ENCODE peak calls at places on chromosomes 7 and 10, in six cellular contexts. A, X, L, C, D and V are unnamed samples.

GRCh38 chr10:99522078-99522479 is 10.7 kb upstream of the NKX2-3 start:
- DNase-seq in C (no peak), D (no peak), A (no peak), L (no peak), X (no peak), V (no peak)

GRCh38 chr7:100546129-100546867 is 7.3 kb downstream of the AGFG2 start:
- DNase-seq in L (no peak), X (no peak), A (no peak), C (no peak), D (no peak), V (no peak)

GRCh38 chr10:70864940-70865339 is 23.4 kb downstream of the PCBD1 start:
- DNase-seq in D (no peak), L (no peak), X (no peak), A (no peak), C (no peak), V (no peak)

GRCh38 chr10:58813573-58813972 is 300.9 kb downstream of the BICC1 start:
- DNase-seq in D (no peak), X (no peak), C (no peak), L (no peak), A (no peak), V (no peak)

GRCh38 chr7:46600340-46600739 is 679.3 kb upstream of the IGFBP3 start:
- DNase-seq in A (peak; percentile 89), X (no peak), C (no peak), L (no peak), D (no peak), V (peak; percentile 67)

GRCh38 chr7:110317699-110318265 is 773.1 kb upstream of the LRRN3 start:
- DNase-seq in A (no peak), L (no peak), X (no peak), D (no peak), C (no peak), V (no peak)

GRCh38 chr10:29304259-29305030 is 15.6 kb downstream of the LYZL1 start:
- DNase-seq in L (no peak), A (peak; percentile 73), D (peak; percentile 29), C (peak; percentile 18), X (peak; percentile 37), V (peak; percentile 84)

GRCh38 chr10:101894266-101894665 is 50.7 kb upstream of the KCNIP2 start:
- DNase-seq in L (no peak), A (no peak), C (no peak), D (no peak), X (no peak), V (no peak)

GRCh38 chr7:82335927-82336326 is 107.7 kb downstream of the CACNA2D1 start:
- DNase-seq in A (peak; percentile 60), L (no peak), X (no peak), C (no peak), D (no peak), V (no peak)

GRCh38 chr7:108135446-108136190 is 5.5 kb upstream of the LAMB4 start:
- DNase-seq in L (no peak), D (peak; percentile 53), C (peak; percentile 31), X (peak; percentile 51), A (no peak), V (no peak)

GRCh38 chr10:48459270-48460147 is 145.4 kb downstream of the ARHGAP22 start:
- DNase-seq in A (no peak), L (peak; percentile 37), C (no peak), X (no peak), D (no peak), V (no peak)

GRCh38 chr10:130485958-130486680 is 349.9 kb downstream of the GLRX3 start:
- DNase-seq in C (no peak), A (no peak), X (no peak), D (no peak), L (no peak), V (no peak)

GRCh38 chr10:23530079-23530478 is 91.2 kb downstream of the OTUD1 start:
- DNase-seq in A (peak; percentile 38), D (no peak), C (peak; percentile 22), L (no peak), X (no peak), V (peak; percentile 7)

GRCh38 chr7:122301858-122302745 is 2.4 kb downstream of the FEZF1 start:
- DNase-seq in C (no peak), D (no peak), A (no peak), X (no peak), L (no peak), V (no peak)

GRCh38 chr7:75737856-75738603 is 711 bp downstream of the HIP1 start:
- DNase-seq in D (no peak), C (no peak), X (peak; percentile 18), L (peak; percentile 57), A (no peak), V (no peak)

GRCh38 chr10:51092402-51092801 is 18.1 kb downstream of the PRKG1 start:
- DNase-seq in A (peak; percentile 66), D (no peak), C (no peak), L (no peak), X (no peak), V (peak; percentile 17)

GRCh38 chr7:40311307-40311706 is 176.5 kb downstream of the SUGCT start:
- DNase-seq in C (no peak), L (no peak), X (no peak), D (no peak), A (no peak), V (no peak)